ENCODE peak calls at places on chromosomes 5 and 9, in eight cellular contexts. One of them, this sample, is unnamed.

GRCh38 chr9:28661853-28662252 is 1088.6 kb upstream of the C9orf72 start:
- DNase-seq in gastrocnemius medialis: no peak
- DNase-seq in ovary: no peak
- DNase-seq in heart left ventricle: no peak
- DNase-seq in A549: no peak
- DNase-seq in mammary epithelial cell: no peak
- DNase-seq in GM23338: no peak
- DNase-seq in fibroblast of lung: no peak
- DNase-seq in this sample: no peak

GRCh38 chr9:135344915-135345500 is 134.6 kb upstream of the PPP1R26 start:
- DNase-seq in gastrocnemius medialis: no peak
- DNase-seq in ovary: no peak
- DNase-seq in heart left ventricle: no peak
- DNase-seq in A549: no peak
- DNase-seq in mammary epithelial cell: no peak
- DNase-seq in GM23338: no peak
- DNase-seq in fibroblast of lung: no peak
- DNase-seq in this sample: no peak

GRCh38 chr9:18985464-18985951 is 47.5 kb downstream of the SAXO1 start:
- DNase-seq in gastrocnemius medialis: no peak
- DNase-seq in ovary: no peak
- DNase-seq in heart left ventricle: no peak
- DNase-seq in A549: no peak
- DNase-seq in mammary epithelial cell: no peak
- DNase-seq in GM23338: no peak
- DNase-seq in fibroblast of lung: no peak
- DNase-seq in this sample: no peak

GRCh38 chr5:139658501-139658927 is 10.4 kb downstream of the CXXC5 start:
- DNase-seq in gastrocnemius medialis: peak; percentile 69
- DNase-seq in ovary: no peak
- DNase-seq in heart left ventricle: peak; percentile 64
- DNase-seq in A549: no peak
- DNase-seq in mammary epithelial cell: no peak
- DNase-seq in GM23338: no peak
- DNase-seq in fibroblast of lung: no peak
- DNase-seq in this sample: no peak

GRCh38 chr9:117412006-117412715 is 2.7 kb downstream of the ASTN2 start:
- DNase-seq in gastrocnemius medialis: no peak
- DNase-seq in ovary: no peak
- DNase-seq in heart left ventricle: no peak
- DNase-seq in A549: no peak
- DNase-seq in mammary epithelial cell: no peak
- DNase-seq in GM23338: peak; percentile 39
- DNase-seq in fibroblast of lung: no peak
- DNase-seq in this sample: no peak

GRCh38 chr9:316382-316965 is 101.8 kb downstream of the DOCK8 start:
- DNase-seq in gastrocnemius medialis: no peak
- DNase-seq in ovary: no peak
- DNase-seq in heart left ventricle: no peak
- DNase-seq in A549: no peak
- DNase-seq in mammary epithelial cell: no peak
- DNase-seq in GM23338: no peak
- DNase-seq in fibroblast of lung: no peak
- DNase-seq in this sample: no peak

GRCh38 chr9:95097279-95097678 is 220.2 kb downstream of the FANCC start:
- DNase-seq in gastrocnemius medialis: no peak
- DNase-seq in ovary: no peak
- DNase-seq in heart left ventricle: no peak
- DNase-seq in A549: no peak
- DNase-seq in mammary epithelial cell: no peak
- DNase-seq in GM23338: no peak
- DNase-seq in fibroblast of lung: no peak
- DNase-seq in this sample: no peak

GRCh38 chr9:109497193-109498165 is 628 bp downstream of the PTPN3 start:
- DNase-seq in gastrocnemius medialis: peak; percentile 70
- DNase-seq in ovary: no peak
- DNase-seq in heart left ventricle: no peak
- DNase-seq in A549: peak; percentile 49
- DNase-seq in mammary epithelial cell: peak; percentile 77
- DNase-seq in GM23338: peak; percentile 28
- DNase-seq in fibroblast of lung: no peak
- DNase-seq in this sample: no peak

GRCh38 chr5:54669845-54670635 is 152.5 kb downstream of the SNX18 start:
- DNase-seq in gastrocnemius medialis: no peak
- DNase-seq in ovary: no peak
- DNase-seq in heart left ventricle: no peak
- DNase-seq in A549: no peak
- DNase-seq in mammary epithelial cell: no peak
- DNase-seq in GM23338: no peak
- DNase-seq in fibroblast of lung: no peak
- DNase-seq in this sample: no peak

GRCh38 chr9:4397917-4398316 is 92.4 kb upstream of the SLC1A1 start:
- DNase-seq in gastrocnemius medialis: no peak
- DNase-seq in ovary: no peak
- DNase-seq in heart left ventricle: no peak
- DNase-seq in A549: no peak
- DNase-seq in mammary epithelial cell: peak; percentile 36
- DNase-seq in GM23338: no peak
- DNase-seq in fibroblast of lung: no peak
- DNase-seq in this sample: no peak

GRCh38 chr5:170537451-170538095 is 33.8 kb downstream of the KCNIP1 start:
- DNase-seq in gastrocnemius medialis: no peak
- DNase-seq in ovary: no peak
- DNase-seq in heart left ventricle: no peak
- DNase-seq in A549: no peak
- DNase-seq in mammary epithelial cell: no peak
- DNase-seq in GM23338: no peak
- DNase-seq in fibroblast of lung: no peak
- DNase-seq in this sample: no peak

GRCh38 chr9:134688661-134689319 is 47.2 kb downstream of the COL5A1 start:
- DNase-seq in gastrocnemius medialis: no peak
- DNase-seq in ovary: peak; percentile 17
- DNase-seq in heart left ventricle: no peak
- DNase-seq in A549: no peak
- DNase-seq in mammary epithelial cell: no peak
- DNase-seq in GM23338: no peak
- DNase-seq in fibroblast of lung: no peak
- DNase-seq in this sample: no peak

GRCh38 chr5:167448376-167448775 is 843.1 kb upstream of the WWC1 start:
- DNase-seq in gastrocnemius medialis: no peak
- DNase-seq in ovary: no peak
- DNase-seq in heart left ventricle: no peak
- DNase-seq in A549: no peak
- DNase-seq in mammary epithelial cell: no peak
- DNase-seq in GM23338: no peak
- DNase-seq in fibroblast of lung: no peak
- DNase-seq in this sample: no peak

GRCh38 chr5:143037708-143038107 is 267.5 kb downstream of the ARHGAP26 start:
- DNase-seq in gastrocnemius medialis: no peak
- DNase-seq in ovary: no peak
- DNase-seq in heart left ventricle: no peak
- DNase-seq in A549: no peak
- DNase-seq in mammary epithelial cell: no peak
- DNase-seq in GM23338: no peak
- DNase-seq in fibroblast of lung: no peak
- DNase-seq in this sample: no peak
- H3K27ac ChIP-seq in gastrocnemius medialis: no peak overlapping the region
- H3K27ac ChIP-seq in ovary: no peak overlapping the region
- H3K27ac ChIP-seq in heart left ventricle: no peak overlapping the region
- H3K27ac ChIP-seq in A549: no peak overlapping the region
- H3K27ac ChIP-seq in mammary epithelial cell: no peak overlapping the region
- H3K27ac ChIP-seq in GM23338: no peak overlapping the region
- H3K27ac ChIP-seq in fibroblast of lung: no peak overlapping the region
- H3K27ac ChIP-seq in this sample: no peak overlapping the region

DNA sequence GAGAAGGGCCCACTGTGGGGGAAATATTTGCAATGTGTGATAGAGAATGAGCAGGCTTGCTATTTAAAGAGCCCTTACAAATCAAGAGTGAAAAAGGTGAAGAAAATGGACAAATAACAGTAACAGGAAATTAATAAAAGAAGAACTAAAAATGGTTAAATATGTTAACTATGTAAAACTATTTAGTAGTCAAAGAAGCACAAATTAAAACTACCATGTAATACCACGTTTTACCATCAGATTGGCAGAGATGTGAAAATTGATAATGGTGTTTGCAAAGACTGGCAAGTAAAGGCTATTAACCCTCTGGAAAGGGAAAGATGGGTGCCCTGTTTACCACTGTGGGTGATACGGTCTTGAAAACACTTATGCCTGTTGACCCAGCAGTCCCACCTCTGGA is 23.2 kb upstream of the GRHPR start:
- DNase-seq in gastrocnemius medialis: no peak
- DNase-seq in ovary: no peak
- DNase-seq in heart left ventricle: no peak
- DNase-seq in A549: no peak
- DNase-seq in mammary epithelial cell: no peak
- DNase-seq in GM23338: no peak
- DNase-seq in fibroblast of lung: no peak
- DNase-seq in this sample: no peak
- H3K27ac ChIP-seq in gastrocnemius medialis: no peak overlapping the region
- H3K27ac ChIP-seq in ovary: no peak overlapping the region
- H3K27ac ChIP-seq in heart left ventricle: no peak overlapping the region
- H3K27ac ChIP-seq in A549: no peak overlapping the region
- H3K27ac ChIP-seq in mammary epithelial cell: no peak overlapping the region
- H3K27ac ChIP-seq in GM23338: no peak overlapping the region
- H3K27ac ChIP-seq in fibroblast of lung: no peak overlapping the region
- H3K27ac ChIP-seq in this sample: no peak overlapping the region

GRCh38 chr5:137194300-137194699 is 304.8 kb downstream of the SPOCK1 start:
- DNase-seq in gastrocnemius medialis: no peak
- DNase-seq in ovary: no peak
- DNase-seq in heart left ventricle: no peak
- DNase-seq in A549: no peak
- DNase-seq in mammary epithelial cell: no peak
- DNase-seq in GM23338: no peak
- DNase-seq in fibroblast of lung: no peak
- DNase-seq in this sample: no peak

GRCh38 chr5:137192293-137192743 is 306.8 kb downstream of the SPOCK1 start:
- DNase-seq in gastrocnemius medialis: no peak
- DNase-seq in ovary: no peak
- DNase-seq in heart left ventricle: no peak
- DNase-seq in A549: peak; percentile 87
- DNase-seq in mammary epithelial cell: peak; percentile 50
- DNase-seq in GM23338: no peak
- DNase-seq in fibroblast of lung: no peak
- DNase-seq in this sample: peak; percentile 80

GRCh38 chr5:137190441-137190840 is 308.7 kb downstream of the SPOCK1 start:
- DNase-seq in gastrocnemius medialis: no peak
- DNase-seq in ovary: no peak
- DNase-seq in heart left ventricle: no peak
- DNase-seq in A549: no peak
- DNase-seq in mammary epithelial cell: peak; percentile 27
- DNase-seq in GM23338: no peak
- DNase-seq in fibroblast of lung: no peak
- DNase-seq in this sample: no peak

GRCh38 chr5:137190031-137190430 is 309.1 kb downstream of the SPOCK1 start:
- DNase-seq in gastrocnemius medialis: no peak
- DNase-seq in ovary: no peak
- DNase-seq in heart left ventricle: no peak
- DNase-seq in A549: no peak
- DNase-seq in mammary epithelial cell: no peak
- DNase-seq in GM23338: no peak
- DNase-seq in fibroblast of lung: no peak
- DNase-seq in this sample: no peak

DNA sequence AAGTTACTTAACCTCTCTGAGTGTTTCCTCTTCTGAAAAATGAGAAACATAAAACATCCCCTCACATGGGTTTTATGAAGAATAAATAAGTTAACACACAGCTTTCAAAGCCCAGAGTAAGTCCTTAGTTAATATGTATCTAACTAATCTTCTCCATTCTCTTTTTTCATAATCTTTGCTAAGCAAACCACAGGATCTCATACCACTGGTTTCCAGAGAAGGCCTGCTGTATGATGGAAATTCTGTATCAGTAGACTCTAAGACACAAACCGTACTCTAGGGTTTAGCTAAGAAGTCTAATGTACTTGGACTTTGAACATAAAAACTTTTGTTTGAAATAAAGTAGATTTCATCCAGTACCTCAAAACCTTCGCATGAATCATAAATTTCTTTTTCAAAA is 307.9 kb downstream of the SPOCK1 start:
- DNase-seq in gastrocnemius medialis: no peak
- DNase-seq in ovary: no peak
- DNase-seq in heart left ventricle: no peak
- DNase-seq in A549: no peak
- DNase-seq in mammary epithelial cell: no peak
- DNase-seq in GM23338: no peak
- DNase-seq in fibroblast of lung: no peak
- DNase-seq in this sample: no peak
- H3K27ac ChIP-seq in gastrocnemius medialis: no peak overlapping the region
- H3K27ac ChIP-seq in ovary: no peak overlapping the region
- H3K27ac ChIP-seq in heart left ventricle: no peak overlapping the region
- H3K27ac ChIP-seq in A549: peak overlapping the region; percentile 70
- H3K27ac ChIP-seq in mammary epithelial cell: no peak overlapping the region
- H3K27ac ChIP-seq in GM23338: no peak overlapping the region
- H3K27ac ChIP-seq in fibroblast of lung: no peak overlapping the region
- H3K27ac ChIP-seq in this sample: no peak overlapping the region

GRCh38 chr9:38287420-38287985 is 105.0 kb upstream of the ALDH1B1 start:
- DNase-seq in gastrocnemius medialis: no peak
- DNase-seq in ovary: no peak
- DNase-seq in heart left ventricle: no peak
- DNase-seq in A549: no peak
- DNase-seq in mammary epithelial cell: peak; percentile 25
- DNase-seq in GM23338: no peak
- DNase-seq in fibroblast of lung: no peak
- DNase-seq in this sample: peak; percentile 24

GRCh38 chr9:38288502-38288901 is 104.0 kb upstream of the ALDH1B1 start:
- DNase-seq in gastrocnemius medialis: no peak
- DNase-seq in ovary: no peak
- DNase-seq in heart left ventricle: no peak
- DNase-seq in A549: no peak
- DNase-seq in mammary epithelial cell: no peak
- DNase-seq in GM23338: no peak
- DNase-seq in fibroblast of lung: no peak
- DNase-seq in this sample: no peak

GRCh38 chr9:38284768-38285080 is 107.8 kb upstream of the ALDH1B1 start:
- DNase-seq in gastrocnemius medialis: no peak
- DNase-seq in ovary: no peak
- DNase-seq in heart left ventricle: no peak
- DNase-seq in A549: no peak
- DNase-seq in mammary epithelial cell: no peak
- DNase-seq in GM23338: peak; percentile 63
- DNase-seq in fibroblast of lung: no peak
- DNase-seq in this sample: no peak

GRCh38 chr9:38285236-38285635 is 107.3 kb upstream of the ALDH1B1 start:
- DNase-seq in gastrocnemius medialis: no peak
- DNase-seq in ovary: no peak
- DNase-seq in heart left ventricle: no peak
- DNase-seq in A549: no peak
- DNase-seq in mammary epithelial cell: no peak
- DNase-seq in GM23338: no peak
- DNase-seq in fibroblast of lung: no peak
- DNase-seq in this sample: no peak

DNA sequence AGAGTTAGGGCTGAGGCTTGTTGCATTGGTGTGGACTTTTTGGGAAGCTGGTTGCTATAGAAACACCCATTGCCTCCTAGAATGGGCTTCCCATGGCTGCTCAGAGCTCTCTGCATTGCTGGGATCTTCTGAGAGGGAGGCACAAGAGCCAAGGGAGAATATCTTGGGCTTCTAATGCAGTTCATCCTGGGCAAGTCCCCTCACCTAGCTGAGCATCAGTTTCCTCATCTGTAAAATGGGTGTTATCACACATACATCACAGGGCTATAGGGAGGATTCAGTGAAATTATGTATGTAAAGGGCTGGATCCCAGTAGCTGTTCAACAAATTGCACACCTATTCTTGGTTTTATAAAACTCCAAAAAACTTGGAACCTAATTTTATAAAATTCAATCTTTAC is 106.1 kb upstream of the ALDH1B1 start:
- DNase-seq in gastrocnemius medialis: no peak
- DNase-seq in ovary: no peak
- DNase-seq in heart left ventricle: no peak
- DNase-seq in A549: no peak
- DNase-seq in mammary epithelial cell: no peak
- DNase-seq in GM23338: peak; percentile 32
- DNase-seq in fibroblast of lung: no peak
- DNase-seq in this sample: no peak
- H3K27ac ChIP-seq in gastrocnemius medialis: no peak overlapping the region
- H3K27ac ChIP-seq in ovary: no peak overlapping the region
- H3K27ac ChIP-seq in heart left ventricle: no peak overlapping the region
- H3K27ac ChIP-seq in A549: no peak overlapping the region
- H3K27ac ChIP-seq in mammary epithelial cell: no peak overlapping the region
- H3K27ac ChIP-seq in GM23338: no peak overlapping the region
- H3K27ac ChIP-seq in fibroblast of lung: no peak overlapping the region
- H3K27ac ChIP-seq in this sample: no peak overlapping the region